ENCODE peak calls at places on chromosomes 3 and 15, in ten cellular contexts. One of them, this sample, is unnamed.

GRCh38 chr3:126685041-126685440 is 19.0 kb upstream of the CHCHD6 start:
- DNase-seq in activated naive CD4-positive, alpha-beta T cell treated with anti-CD3 and anti-CD28 coated beads, Interleukin-2, amount 10 ng/mL, durations not matched to agents 7 days and 5 days: no peak
- DNase-seq in GM12878: no peak
- DNase-seq in cerebellar nuclear complex: no peak
- DNase-seq in BE2C: no peak
- DNase-seq in NB4: no peak
- DNase-seq in posterior cingulate gyrus: no peak
- DNase-seq in Right ventricle myocardium superior: no peak
- DNase-seq in GM23338: no peak
- DNase-seq in fibroblast of the aortic adventitia: peak
- DNase-seq in this sample: no peak

GRCh38 chr15:61051570-61052031 is 177.5 kb downstream of the RORA start:
- DNase-seq in activated naive CD4-positive, alpha-beta T cell treated with anti-CD3 and anti-CD28 coated beads, Interleukin-2, amount 10 ng/mL, durations not matched to agents 7 days and 5 days: no peak
- DNase-seq in GM12878: no peak
- DNase-seq in cerebellar nuclear complex: no peak
- DNase-seq in BE2C: peak
- DNase-seq in NB4: no peak
- DNase-seq in posterior cingulate gyrus: peak
- DNase-seq in Right ventricle myocardium superior: peak
- DNase-seq in GM23338: peak
- DNase-seq in fibroblast of the aortic adventitia: peak
- DNase-seq in this sample: no peak

GRCh38 chr3:150216041-150216811 is 191.9 kb upstream of the TSC22D2 start:
- DNase-seq in activated naive CD4-positive, alpha-beta T cell treated with anti-CD3 and anti-CD28 coated beads, Interleukin-2, amount 10 ng/mL, durations not matched to agents 7 days and 5 days: no peak
- DNase-seq in GM12878: no peak
- DNase-seq in cerebellar nuclear complex: no peak
- DNase-seq in BE2C: no peak
- DNase-seq in NB4: peak
- DNase-seq in posterior cingulate gyrus: no peak
- DNase-seq in Right ventricle myocardium superior: peak
- DNase-seq in GM23338: no peak
- DNase-seq in fibroblast of the aortic adventitia: peak
- DNase-seq in this sample: no peak

GRCh38 chr15:34241376-34242350 is 16.8 kb downstream of the EMC4 start:
- DNase-seq in activated naive CD4-positive, alpha-beta T cell treated with anti-CD3 and anti-CD28 coated beads, Interleukin-2, amount 10 ng/mL, durations not matched to agents 7 days and 5 days: peak
- DNase-seq in GM12878: no peak
- DNase-seq in cerebellar nuclear complex: no peak
- DNase-seq in BE2C: peak
- DNase-seq in NB4: peak
- DNase-seq in posterior cingulate gyrus: no peak
- DNase-seq in Right ventricle myocardium superior: no peak
- DNase-seq in GM23338: peak
- DNase-seq in fibroblast of the aortic adventitia: peak
- DNase-seq in this sample: no peak

GRCh38 chr3:55156851-55157650 is 229.2 kb upstream of the LRTM1 start:
- DNase-seq in activated naive CD4-positive, alpha-beta T cell treated with anti-CD3 and anti-CD28 coated beads, Interleukin-2, amount 10 ng/mL, durations not matched to agents 7 days and 5 days: no peak
- DNase-seq in GM12878: no peak
- DNase-seq in cerebellar nuclear complex: no peak
- DNase-seq in BE2C: no peak
- DNase-seq in NB4: no peak
- DNase-seq in posterior cingulate gyrus: no peak
- DNase-seq in Right ventricle myocardium superior: no peak
- DNase-seq in GM23338: no peak
- DNase-seq in fibroblast of the aortic adventitia: peak
- DNase-seq in this sample: no peak

GRCh38 chr15:55168350-55168974 is 28.3 kb downstream of the RSL24D1 start:
- DNase-seq in activated naive CD4-positive, alpha-beta T cell treated with anti-CD3 and anti-CD28 coated beads, Interleukin-2, amount 10 ng/mL, durations not matched to agents 7 days and 5 days: peak
- DNase-seq in GM12878: peak
- DNase-seq in cerebellar nuclear complex: no peak
- DNase-seq in BE2C: peak
- DNase-seq in NB4: peak
- DNase-seq in posterior cingulate gyrus: peak
- DNase-seq in Right ventricle myocardium superior: peak
- DNase-seq in GM23338: peak
- DNase-seq in fibroblast of the aortic adventitia: peak
- DNase-seq in this sample: peak

GRCh38 chr3:153165211-153165815 is 3.3 kb downstream of the RAP2B start:
- DNase-seq in activated naive CD4-positive, alpha-beta T cell treated with anti-CD3 and anti-CD28 coated beads, Interleukin-2, amount 10 ng/mL, durations not matched to agents 7 days and 5 days: no peak
- DNase-seq in GM12878: no peak
- DNase-seq in cerebellar nuclear complex: no peak
- DNase-seq in BE2C: no peak
- DNase-seq in NB4: peak
- DNase-seq in posterior cingulate gyrus: no peak
- DNase-seq in Right ventricle myocardium superior: no peak
- DNase-seq in GM23338: peak
- DNase-seq in fibroblast of the aortic adventitia: peak
- DNase-seq in this sample: no peak

GRCh38 chr3:115843206-115843605 is 219.9 kb downstream of the GAP43 start:
- DNase-seq in activated naive CD4-positive, alpha-beta T cell treated with anti-CD3 and anti-CD28 coated beads, Interleukin-2, amount 10 ng/mL, durations not matched to agents 7 days and 5 days: no peak
- DNase-seq in GM12878: no peak
- DNase-seq in cerebellar nuclear complex: no peak
- DNase-seq in BE2C: no peak
- DNase-seq in NB4: no peak
- DNase-seq in posterior cingulate gyrus: no peak
- DNase-seq in Right ventricle myocardium superior: no peak
- DNase-seq in GM23338: no peak
- DNase-seq in fibroblast of the aortic adventitia: no peak
- DNase-seq in this sample: no peak

GRCh38 chr3:110234831-110235230 is 836.8 kb upstream of the NECTIN3 start:
- DNase-seq in activated naive CD4-positive, alpha-beta T cell treated with anti-CD3 and anti-CD28 coated beads, Interleukin-2, amount 10 ng/mL, durations not matched to agents 7 days and 5 days: no peak
- DNase-seq in GM12878: no peak
- DNase-seq in cerebellar nuclear complex: no peak
- DNase-seq in BE2C: no peak
- DNase-seq in NB4: no peak
- DNase-seq in posterior cingulate gyrus: no peak
- DNase-seq in Right ventricle myocardium superior: no peak
- DNase-seq in GM23338: no peak
- DNase-seq in fibroblast of the aortic adventitia: peak
- DNase-seq in this sample: no peak

GRCh38 chr3:150759319-150759718 is 3.6 kb downstream of the SIAH2 start:
- DNase-seq in activated naive CD4-positive, alpha-beta T cell treated with anti-CD3 and anti-CD28 coated beads, Interleukin-2, amount 10 ng/mL, durations not matched to agents 7 days and 5 days: no peak
- DNase-seq in GM12878: no peak
- DNase-seq in cerebellar nuclear complex: no peak
- DNase-seq in BE2C: no peak
- DNase-seq in NB4: no peak
- DNase-seq in posterior cingulate gyrus: no peak
- DNase-seq in Right ventricle myocardium superior: no peak
- DNase-seq in GM23338: no peak
- DNase-seq in fibroblast of the aortic adventitia: no peak
- DNase-seq in this sample: no peak

GRCh38 chr3:35724106-35724505 is 84.8 kb downstream of the ARPP21 start:
- DNase-seq in activated naive CD4-positive, alpha-beta T cell treated with anti-CD3 and anti-CD28 coated beads, Interleukin-2, amount 10 ng/mL, durations not matched to agents 7 days and 5 days: no peak
- DNase-seq in GM12878: no peak
- DNase-seq in cerebellar nuclear complex: no peak
- DNase-seq in BE2C: no peak
- DNase-seq in NB4: no peak
- DNase-seq in posterior cingulate gyrus: no peak
- DNase-seq in Right ventricle myocardium superior: no peak
- DNase-seq in GM23338: no peak
- DNase-seq in fibroblast of the aortic adventitia: no peak
- DNase-seq in this sample: no peak

GRCh38 chr3:60552581-60552980 is 698.7 kb downstream of the FHIT start:
- DNase-seq in activated naive CD4-positive, alpha-beta T cell treated with anti-CD3 and anti-CD28 coated beads, Interleukin-2, amount 10 ng/mL, durations not matched to agents 7 days and 5 days: no peak
- DNase-seq in GM12878: no peak
- DNase-seq in cerebellar nuclear complex: no peak
- DNase-seq in BE2C: peak
- DNase-seq in NB4: no peak
- DNase-seq in posterior cingulate gyrus: no peak
- DNase-seq in Right ventricle myocardium superior: no peak
- DNase-seq in GM23338: no peak
- DNase-seq in fibroblast of the aortic adventitia: no peak
- DNase-seq in this sample: no peak

GRCh38 chr15:40161693-40162401 is 978 bp downstream of the BUB1B start:
- DNase-seq in activated naive CD4-positive, alpha-beta T cell treated with anti-CD3 and anti-CD28 coated beads, Interleukin-2, amount 10 ng/mL, durations not matched to agents 7 days and 5 days: no peak
- DNase-seq in GM12878: no peak
- DNase-seq in cerebellar nuclear complex: no peak
- DNase-seq in BE2C: no peak
- DNase-seq in NB4: peak
- DNase-seq in posterior cingulate gyrus: no peak
- DNase-seq in Right ventricle myocardium superior: no peak
- DNase-seq in GM23338: peak
- DNase-seq in fibroblast of the aortic adventitia: no peak
- DNase-seq in this sample: no peak

GRCh38 chr3:141414141-141414689 is 45.9 kb downstream of the ZBTB38 start:
- DNase-seq in activated naive CD4-positive, alpha-beta T cell treated with anti-CD3 and anti-CD28 coated beads, Interleukin-2, amount 10 ng/mL, durations not matched to agents 7 days and 5 days: peak
- DNase-seq in GM12878: no peak
- DNase-seq in cerebellar nuclear complex: no peak
- DNase-seq in BE2C: no peak
- DNase-seq in NB4: no peak
- DNase-seq in posterior cingulate gyrus: no peak
- DNase-seq in Right ventricle myocardium superior: no peak
- DNase-seq in GM23338: no peak
- DNase-seq in fibroblast of the aortic adventitia: peak
- DNase-seq in this sample: no peak

GRCh38 chr3:194577985-194578905 is 55.0 kb downstream of the TMEM44 start:
- DNase-seq in activated naive CD4-positive, alpha-beta T cell treated with anti-CD3 and anti-CD28 coated beads, Interleukin-2, amount 10 ng/mL, durations not matched to agents 7 days and 5 days: no peak
- DNase-seq in GM12878: no peak
- DNase-seq in cerebellar nuclear complex: no peak
- DNase-seq in BE2C: peak
- DNase-seq in NB4: peak
- DNase-seq in posterior cingulate gyrus: peak
- DNase-seq in Right ventricle myocardium superior: no peak
- DNase-seq in GM23338: no peak
- DNase-seq in fibroblast of the aortic adventitia: peak
- DNase-seq in this sample: no peak

GRCh38 chr15:46088486-46089437 is 453.9 kb downstream of the SQOR start:
- DNase-seq in activated naive CD4-positive, alpha-beta T cell treated with anti-CD3 and anti-CD28 coated beads, Interleukin-2, amount 10 ng/mL, durations not matched to agents 7 days and 5 days: no peak
- DNase-seq in GM12878: no peak
- DNase-seq in cerebellar nuclear complex: no peak
- DNase-seq in BE2C: no peak
- DNase-seq in NB4: no peak
- DNase-seq in posterior cingulate gyrus: no peak
- DNase-seq in Right ventricle myocardium superior: no peak
- DNase-seq in GM23338: no peak
- DNase-seq in fibroblast of the aortic adventitia: no peak
- DNase-seq in this sample: peak

GRCh38 chr3:55165704-55166103 is 237.8 kb upstream of the LRTM1 start:
- DNase-seq in activated naive CD4-positive, alpha-beta T cell treated with anti-CD3 and anti-CD28 coated beads, Interleukin-2, amount 10 ng/mL, durations not matched to agents 7 days and 5 days: no peak
- DNase-seq in GM12878: no peak
- DNase-seq in cerebellar nuclear complex: no peak
- DNase-seq in BE2C: no peak
- DNase-seq in NB4: no peak
- DNase-seq in posterior cingulate gyrus: no peak
- DNase-seq in Right ventricle myocardium superior: no peak
- DNase-seq in GM23338: no peak
- DNase-seq in fibroblast of the aortic adventitia: no peak
- DNase-seq in this sample: no peak

GRCh38 chr15:68730491-68731317 is 90.0 kb downstream of the ANP32A start:
- DNase-seq in activated naive CD4-positive, alpha-beta T cell treated with anti-CD3 and anti-CD28 coated beads, Interleukin-2, amount 10 ng/mL, durations not matched to agents 7 days and 5 days: peak
- DNase-seq in GM12878: no peak
- DNase-seq in cerebellar nuclear complex: no peak
- DNase-seq in BE2C: peak
- DNase-seq in NB4: peak
- DNase-seq in posterior cingulate gyrus: no peak
- DNase-seq in Right ventricle myocardium superior: peak
- DNase-seq in GM23338: peak
- DNase-seq in fibroblast of the aortic adventitia: peak
- DNase-seq in this sample: no peak

GRCh38 chr3:132210476-132211346 is 106.5 kb upstream of the ACP3 start:
- DNase-seq in activated naive CD4-positive, alpha-beta T cell treated with anti-CD3 and anti-CD28 coated beads, Interleukin-2, amount 10 ng/mL, durations not matched to agents 7 days and 5 days: peak
- DNase-seq in GM12878: no peak
- DNase-seq in cerebellar nuclear complex: no peak
- DNase-seq in BE2C: peak
- DNase-seq in NB4: peak
- DNase-seq in posterior cingulate gyrus: no peak
- DNase-seq in Right ventricle myocardium superior: no peak
- DNase-seq in GM23338: peak
- DNase-seq in fibroblast of the aortic adventitia: no peak
- DNase-seq in this sample: no peak

GRCh38 chr15:85411992-85412538 is 31.7 kb downstream of the AKAP13 start:
- DNase-seq in activated naive CD4-positive, alpha-beta T cell treated with anti-CD3 and anti-CD28 coated beads, Interleukin-2, amount 10 ng/mL, durations not matched to agents 7 days and 5 days: no peak
- DNase-seq in GM12878: no peak
- DNase-seq in cerebellar nuclear complex: no peak
- DNase-seq in BE2C: no peak
- DNase-seq in NB4: peak
- DNase-seq in posterior cingulate gyrus: no peak
- DNase-seq in Right ventricle myocardium superior: no peak
- DNase-seq in GM23338: no peak
- DNase-seq in fibroblast of the aortic adventitia: peak
- DNase-seq in this sample: no peak

GRCh38 chr3:120280566-120280965 is 4.5 kb downstream of the GPR156 start:
- DNase-seq in activated naive CD4-positive, alpha-beta T cell treated with anti-CD3 and anti-CD28 coated beads, Interleukin-2, amount 10 ng/mL, durations not matched to agents 7 days and 5 days: no peak
- DNase-seq in GM12878: no peak
- DNase-seq in cerebellar nuclear complex: no peak
- DNase-seq in BE2C: no peak
- DNase-seq in NB4: no peak
- DNase-seq in posterior cingulate gyrus: no peak
- DNase-seq in Right ventricle myocardium superior: no peak
- DNase-seq in GM23338: no peak
- DNase-seq in fibroblast of the aortic adventitia: no peak
- DNase-seq in this sample: no peak

GRCh38 chr3:186679151-186679550 is 13.3 kb downstream of the HRG start:
- DNase-seq in activated naive CD4-positive, alpha-beta T cell treated with anti-CD3 and anti-CD28 coated beads, Interleukin-2, amount 10 ng/mL, durations not matched to agents 7 days and 5 days: no peak
- DNase-seq in GM12878: no peak
- DNase-seq in cerebellar nuclear complex: no peak
- DNase-seq in BE2C: no peak
- DNase-seq in NB4: no peak
- DNase-seq in posterior cingulate gyrus: no peak
- DNase-seq in Right ventricle myocardium superior: no peak
- DNase-seq in GM23338: no peak
- DNase-seq in fibroblast of the aortic adventitia: no peak
- DNase-seq in this sample: no peak